ENCODE peak calls at places on chromosomes 4 and X, in seven cellular contexts. U is NCI-H1092, K is EH, E is NCI-H1417, Z is GM13977, Q is T47D, O is MG63. R is an unnamed sample.

GRCh38 chrX:2351999-2352995 is 148.5 kb downstream of the DHRSX start:
- DNase-seq in U (no peak), K (peak), E (no peak), Z (no peak), Q (no peak), O (peak), R (no peak)

GRCh38 chrX:47264507-47265173 is 31.8 kb downstream of the USP11 start:
- DNase-seq in U (no peak), K (peak), E (no peak), Z (no peak), Q (no peak), O (no peak), R (no peak)

GRCh38 chr4:9703391-9703790 is 78.0 kb upstream of the DRD5 start:
- DNase-seq in U (peak), K (peak), E (peak), Z (peak), Q (peak), O (peak), R (peak)

GRCh38 chr4:26687728-26688127 is 103.8 kb downstream of the TBC1D19 start:
- DNase-seq in U (no peak), K (peak), E (no peak), Z (no peak), Q (no peak), O (no peak), R (no peak)

GRCh38 chrX:10841579-10841978 is 221.2 kb upstream of the MID1 start:
- DNase-seq in U (no peak), K (peak), E (no peak), Z (no peak), Q (no peak), O (no peak), R (no peak)

GRCh38 chr4:111031180-111031579 is 408.3 kb upstream of the PITX2 start:
- DNase-seq in U (no peak), K (peak), E (no peak), Z (no peak), Q (no peak), O (no peak), R (no peak)

GRCh38 chrX:134148293-134148692 is 88.7 kb upstream of the CCDC160 start:
- DNase-seq in U (no peak), K (no peak), E (no peak), Z (no peak), Q (no peak), O (no peak), R (no peak)

GRCh38 chr4:1340861-1341260 is 6.1 kb upstream of the UVSSA start:
- DNase-seq in U (no peak), K (no peak), E (no peak), Z (no peak), Q (no peak), O (no peak), R (no peak)

GRCh38 chr4:69760455-69760854 is at the start of gene SULT1B1:
- DNase-seq in U (no peak), K (no peak), E (no peak), Z (no peak), Q (no peak), O (peak), R (peak)

GRCh38 chr4:1502501-1502886 is 96.3 kb upstream of the NKX1-1 start:
- DNase-seq in U (no peak), K (no peak), E (no peak), Z (no peak), Q (no peak), O (no peak), R (no peak)

GRCh38 chr4:183636488-183636887 is 22.5 kb downstream of the RWDD4 start:
- DNase-seq in U (no peak), K (no peak), E (no peak), Z (no peak), Q (peak), O (no peak), R (no peak)

GRCh38 chr4:19982556-19982955 is 269.1 kb upstream of the SLIT2 start:
- DNase-seq in U (no peak), K (peak), E (no peak), Z (no peak), Q (no peak), O (no peak), R (no peak)

R was measured in activated gamma-delta T cell treated with anti-CD3 and anti-CD28 coated beads, Interleukin-2, amount 50 U/mL, for 16 hours.